ENCODE peak calls at places on chromosomes 4 and X, in six cellular contexts. O is right atrium auricular region, T is MCF 10A, S is osteocyte, B is HFF-Myc, P is anterior cingulate cortex. Z is an unnamed sample.

GRCh38 chr4:153467897-153468262 is 1.7 kb downstream of the TMEM131L start:
- DNase-seq in O (no peak), T (no peak), S (no peak), B (no peak), P (no peak), Z (no peak)

GRCh38 chr4:67861513-67861912 is 22.3 kb downstream of the TMPRSS11D start:
- DNase-seq in O (no peak), T (peak), S (no peak), B (no peak), P (no peak), Z (no peak)

GRCh38 chr4:108624263-108625056 is 4.1 kb downstream of the RPL34 start:
- DNase-seq in O (no peak), T (no peak), S (no peak), B (no peak), P (no peak), Z (no peak)

GRCh38 chr4:152165146-152165545 is 370.7 kb downstream of the FBXW7 start:
- DNase-seq in O (no peak), T (no peak), S (no peak), B (peak), P (no peak), Z (no peak)

GRCh38 chr4:52588097-52588496 is 71.0 kb downstream of the USP46 start:
- DNase-seq in O (no peak), T (peak), S (no peak), B (no peak), P (peak), Z (no peak)

GRCh38 chr4:1300466-1301455 is 11.1 kb downstream of the MAEA start:
- DNase-seq in O (peak), T (peak), S (no peak), B (no peak), P (peak), Z (no peak)

GRCh38 chr4:77358315-77358928 is 201.4 kb downstream of the CCNG2 start:
- DNase-seq in O (no peak), T (peak), S (no peak), B (peak), P (no peak), Z (no peak)

GRCh38 chrX:46582964-46583363 is 9.4 kb downstream of the CHST7 start:
- DNase-seq in O (no peak), T (peak), S (no peak), B (no peak), P (no peak), Z (no peak)

GRCh38 chr4:94660614-94661013 is 97.1 kb upstream of the BMPR1B start:
- DNase-seq in O (no peak), T (no peak), S (no peak), B (no peak), P (no peak), Z (no peak)

GRCh38 chr4:14111730-14112171 is 484.2 kb upstream of the BOD1L1 start:
- DNase-seq in O (no peak), T (peak), S (no peak), B (no peak), P (no peak), Z (no peak)

GRCh38 chr4:149896428-149896827 is 80.8 kb upstream of the IQCM start:
- DNase-seq in O (no peak), T (peak), S (no peak), B (peak), P (no peak), Z (no peak)

GRCh38 chr4:128521634-128522253 is 234.1 kb upstream of the PGRMC2 start:
- DNase-seq in O (no peak), T (no peak), S (no peak), B (no peak), P (no peak), Z (no peak)

GRCh38 chrX:106611682-106612402 is at the start of gene RADX:
- DNase-seq in O (peak), T (peak), S (peak), B (peak), P (peak), Z (peak)

GRCh38 chr4:13844740-13845139 is 217.2 kb upstream of the BOD1L1 start:
- DNase-seq in O (no peak), T (peak), S (no peak), B (no peak), P (no peak), Z (no peak)

GRCh38 chrX:46446727-46447378 is 98.4 kb downstream of the ZNF674 start:
- DNase-seq in O (peak), T (peak), S (peak), B (peak), P (peak), Z (peak)

GRCh38 chrX:373641-374471 is 12.9 kb downstream of the PPP2R3B start:
- DNase-seq in O (no peak), T (no peak), S (peak), B (no peak), P (no peak), Z (no peak)